ENCODE peak calls at places on chromosomes 2 and 18, in six cellular contexts. V, U, X, O, G and B are unnamed samples.

GRCh38 chr2:33342171-33342570 is 134.3 kb upstream of the RASGRP3 start:
- DNase-seq in V (no peak), U (no peak), X (no peak), O (no peak), G (no peak), B (no peak)

GRCh38 chr2:134208825-134209224 is 45.0 kb upstream of the MGAT5 start:
- DNase-seq in V (no peak), U (no peak), X (no peak), O (no peak), G (no peak), B (no peak)

GRCh38 chr18:73646772-73647171 is 500.9 kb downstream of the FBXO15 start:
- DNase-seq in V (no peak), U (no peak), X (no peak), O (no peak), G (no peak), B (no peak)

GRCh38 chr2:145692971-145693478 is 1173.1 kb upstream of the ZEB2 start:
- DNase-seq in V (peak; percentile 89), U (no peak), X (no peak), O (peak; percentile 36), G (peak; percentile 26), B (no peak)

GRCh38 chr2:196234672-196235071 is 63.3 kb upstream of the STK17B start:
- DNase-seq in V (peak; percentile 17), U (no peak), X (no peak), O (no peak), G (peak; percentile 47), B (no peak)

GRCh38 chr2:33322099-33322498 is 154.3 kb upstream of the RASGRP3 start:
- DNase-seq in V (no peak), U (no peak), X (no peak), O (no peak), G (no peak), B (no peak)

GRCh38 chr2:207772081-207772843 is 2.6 kb upstream of the FZD5 start:
- DNase-seq in V (peak; percentile 78), U (no peak), X (no peak), O (no peak), G (no peak), B (no peak)

GRCh38 chr2:74741076-74741460 is 87.0 kb downstream of the SEMA4F start:
- DNase-seq in V (no peak), U (no peak), X (no peak), O (no peak), G (no peak), B (no peak)

GRCh38 chr2:96271995-96272394 is 6.0 kb downstream of the CIAO1 start:
- DNase-seq in V (no peak), U (no peak), X (no peak), O (no peak), G (no peak), B (no peak)

GRCh38 chr2:128727404-128727803 is 408.7 kb upstream of the HS6ST1 start:
- DNase-seq in V (no peak), U (no peak), X (no peak), O (no peak), G (no peak), B (no peak)

GRCh38 chr18:74682998-74683311 is 85.3 kb downstream of the ZNF407 start:
- DNase-seq in V (no peak), U (no peak), X (no peak), O (no peak), G (no peak), B (no peak)

GRCh38 chr2:64645014-64645418 is 8.7 kb downstream of the SERTAD2 start:
- DNase-seq in V (peak; percentile 85), U (peak; percentile 76), X (no peak), O (peak; percentile 78), G (no peak), B (no peak)

GRCh38 chr2:126990605-126991532 is 92.2 kb downstream of the TEX51 start:
- DNase-seq in V (peak; percentile 63), U (no peak), X (no peak), O (peak; percentile 74), G (no peak), B (no peak)

GRCh38 chr2:98511981-98512380 is 67.3 kb downstream of the INPP4A start:
- DNase-seq in V (no peak), U (no peak), X (no peak), O (no peak), G (no peak), B (no peak)

GRCh38 chr2:2464095-2464494 is 133.0 kb upstream of the MYT1L start:
- DNase-seq in V (no peak), U (no peak), X (no peak), O (no peak), G (no peak), B (no peak)

GRCh38 chr2:235820571-235820970 is 326.7 kb downstream of the AGAP1 start:
- DNase-seq in V (no peak), U (no peak), X (no peak), O (no peak), G (no peak), B (no peak)

GRCh38 chr2:47303341-47304148 is 99.4 kb upstream of the MSH2 start:
- DNase-seq in V (no peak), U (no peak), X (no peak), O (no peak), G (no peak), B (no peak)

GRCh38 chr2:42372801-42373200 is 11.8 kb upstream of the COX7A2L start:
- DNase-seq in V (no peak), U (no peak), X (no peak), O (no peak), G (no peak), B (no peak)

GRCh38 chr2:183126635-183127034 is 2.4 kb downstream of the NUP35 start:
- DNase-seq in V (no peak), U (no peak), X (no peak), O (no peak), G (no peak), B (no peak)

GRCh38 chr18:79506191-79507075 is 110.7 kb downstream of the NFATC1 start:
- DNase-seq in V (no peak), U (no peak), X (no peak), O (no peak), G (no peak), B (no peak)

GRCh38 chr2:3317871-3318270 is 59.7 kb downstream of the EIPR1 start:
- DNase-seq in V (no peak), U (no peak), X (no peak), O (no peak), G (no peak), B (no peak)

GRCh38 chr2:113980946-113981345 is 91.1 kb downstream of the ACTR3 start:
- DNase-seq in V (no peak), U (no peak), X (no peak), O (no peak), G (no peak), B (no peak)

GRCh38 chr18:7668392-7668791 is 101.3 kb downstream of the PTPRM start:
- DNase-seq in V (no peak), U (no peak), X (no peak), O (no peak), G (no peak), B (no peak)

GRCh38 chr2:234251326-234252271 is 201.1 kb downstream of the SPP2 start:
- DNase-seq in V (no peak), U (no peak), X (no peak), O (peak; percentile 10), G (no peak), B (no peak)

GRCh38 chr2:143034292-143035074 is 94.7 kb upstream of the ARHGAP15 start:
- DNase-seq in V (peak; percentile 57), U (no peak), X (no peak), O (peak; percentile 90), G (peak; percentile 53), B (no peak)

GRCh38 chr2:25312958-25313710 is 28.6 kb downstream of the DNMT3A start:
- DNase-seq in V (no peak), U (no peak), X (no peak), O (no peak), G (no peak), B (no peak)

GRCh38 chr2:149903626-149904025 is 316.1 kb upstream of the MMADHC start:
- DNase-seq in V (no peak), U (no peak), X (no peak), O (no peak), G (no peak), B (no peak)

GRCh38 chr2:198052741-198053140 is 248.3 kb downstream of the PLCL1 start:
- DNase-seq in V (no peak), U (no peak), X (no peak), O (no peak), G (no peak), B (no peak)

GRCh38 chr2:239288237-239288636 is 112.6 kb downstream of the HDAC4 start:
- DNase-seq in V (no peak), U (no peak), X (no peak), O (no peak), G (no peak), B (no peak)

GRCh38 chr2:189613650-189614420 is 33.2 kb upstream of the SLC40A1 start:
- DNase-seq in V (no peak), U (no peak), X (no peak), O (no peak), G (no peak), B (no peak)

GRCh38 chr2:54610700-54611099 is 112.8 kb upstream of the EML6 start:
- DNase-seq in V (no peak), U (no peak), X (no peak), O (no peak), G (no peak), B (no peak)

GRCh38 chr2:99106905-99107304 is 34.6 kb upstream of the C2orf15 start:
- DNase-seq in V (no peak), U (no peak), X (no peak), O (no peak), G (no peak), B (no peak)

GRCh38 chr2:181900007-181900651 is 8.6 kb downstream of the ITPRID2 start:
- DNase-seq in V (peak; percentile 23), U (no peak), X (no peak), O (peak; percentile 47), G (no peak), B (no peak)
- TF ChIP-seq POLR2A in V (no peak), U (no peak), X (no peak), O (no peak), G (no peak), B (no peak)

GRCh38 chr2:11092693-11093335 is 62.5 kb upstream of the SLC66A3 start:
- DNase-seq in V (no peak), U (no peak), X (no peak), O (no peak), G (no peak), B (no peak)
- TF ChIP-seq TAF1 in V (no peak), U (no peak), X (no peak), O (no peak), G (no peak), B (no peak)

GRCh38 chr2:190979906-190980629 is 33.9 kb downstream of the STAT1 start:
- DNase-seq in V (no peak), U (no peak), X (no peak), O (no peak), G (no peak), B (no peak)
- TF ChIP-seq POLR2AphosphoS5 in V (no peak), U (no peak), X (no peak), O (no peak), G (peak; percentile 23), B (peak; percentile 47)

DNA sequence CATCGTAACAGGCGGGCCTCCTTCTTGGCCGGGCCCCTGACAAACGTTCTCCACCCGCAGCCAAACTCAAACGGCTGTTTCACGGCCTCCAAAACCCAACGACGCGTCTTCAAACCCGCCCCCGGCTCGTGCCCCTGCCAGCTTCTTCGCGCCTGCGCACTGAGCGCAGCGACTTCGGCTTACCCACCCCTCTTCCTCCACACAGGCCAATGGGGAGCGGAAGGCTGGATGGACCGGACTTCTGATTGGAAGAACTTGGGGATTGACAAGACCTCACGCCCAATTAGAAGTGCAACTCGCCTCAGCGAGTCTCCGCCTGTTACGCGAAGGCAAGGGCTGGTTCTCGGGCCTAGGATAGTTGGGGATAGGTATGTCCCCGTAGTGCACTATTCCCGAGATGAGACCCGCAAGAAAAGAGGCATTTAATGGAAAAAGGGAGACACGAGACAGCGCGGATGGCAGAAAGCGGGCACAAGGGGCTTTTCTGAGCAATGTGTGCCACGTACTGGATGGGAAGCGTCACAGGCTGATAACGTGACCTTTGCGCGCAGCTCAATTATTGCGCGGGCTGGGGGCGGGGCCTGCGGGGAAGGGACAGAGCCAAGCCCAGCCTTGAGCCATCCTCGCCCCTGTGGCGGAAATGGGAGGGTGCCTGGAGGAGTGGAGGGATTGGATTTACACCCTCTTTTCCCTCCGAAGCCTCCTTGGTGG is at the start of gene LAPTM4A:
- DNase-seq in V (peak; percentile 98), U (peak; percentile 96), X (peak; percentile 88), O (peak; percentile 100), G (peak; percentile 99), B (peak; percentile 89)
- TF ChIP-seq POLR2A in V (peak; percentile 91), U (peak; percentile 78), X (peak; percentile 80), O (peak; percentile 98), G (peak; percentile 83), B (peak; percentile 73)